ENCODE peak calls at places on chromosomes 2 and 18, in ten cellular contexts. L is COR-L47; I is stimulated activated CD8-positive, alpha-beta memory T cell treated with anti-CD3 and anti-CD28 coated beads, Interleukin-15, amount 100 ng/mL, for 4 hours; B is colonic mucosa; X is AG20443; U is AG10803; O is progenitor cell of endocrine pancreas; K is left cardiac atrium; R is NCI-H774; H is lower leg skin. A is an unnamed sample.

GRCh38 chr2:190069936-190070696 is 7.6 kb upstream of the MSTN start:
- DNase-seq in L (peak; percentile 45), I (no peak), B (peak; percentile 33), X (peak; percentile 38), U (peak; percentile 74), O (no peak), K (no peak), R (no peak), H (no peak), A (no peak)

GRCh38 chr2:134272831-134273230 is 19.0 kb downstream of the MGAT5 start:
- DNase-seq in L (no peak), I (no peak), B (no peak), X (no peak), U (no peak), O (no peak), K (no peak), R (no peak), H (no peak), A (no peak)

GRCh38 chr2:27860111-27860510 is 30.1 kb downstream of the RBKS start:
- DNase-seq in L (no peak), I (no peak), B (no peak), X (peak; percentile 58), U (peak; percentile 84), O (no peak), K (no peak), R (no peak), H (no peak), A (no peak)

GRCh38 chr18:11323359-11323819 is 174.0 kb upstream of the PIEZO2 start:
- DNase-seq in L (no peak), I (no peak), B (no peak), X (peak; percentile 39), U (peak; percentile 28), O (no peak), K (no peak), R (no peak), H (no peak), A (peak; percentile 84)

GRCh38 chr2:111037136-111037535 is 83.6 kb upstream of the BCL2L11 start:
- DNase-seq in L (no peak), I (no peak), B (no peak), X (no peak), U (no peak), O (no peak), K (no peak), R (no peak), H (no peak), A (no peak)

GRCh38 chr2:224987733-224988132 is 54.5 kb downstream of the DOCK10 start:
- DNase-seq in L (no peak), I (no peak), B (no peak), X (no peak), U (no peak), O (no peak), K (no peak), R (no peak), H (no peak), A (peak; percentile 21)

GRCh38 chr18:79640875-79641274 is 38.7 kb upstream of the CTDP1 start:
- DNase-seq in L (no peak), I (no peak), B (no peak), X (no peak), U (no peak), O (no peak), K (no peak), R (no peak), H (no peak), A (no peak)

GRCh38 chr18:31274915-31275314 is 43.0 kb upstream of the DSG1 start:
- DNase-seq in L (peak; percentile 88), I (no peak), B (peak; percentile 86), X (no peak), U (no peak), O (no peak), K (peak; percentile 84), R (peak; percentile 27), H (no peak), A (no peak)

GRCh38 chr2:61436092-61436491 is 34.8 kb downstream of the USP34 start:
- DNase-seq in L (no peak), I (no peak), B (no peak), X (no peak), U (no peak), O (no peak), K (no peak), R (no peak), H (peak; percentile 58), A (no peak)

GRCh38 chr2:65666156-65666725 is 233.8 kb upstream of the SPRED2 start:
- DNase-seq in L (no peak), I (no peak), B (no peak), X (peak; percentile 49), U (peak; percentile 27), O (no peak), K (no peak), R (no peak), H (no peak), A (peak; percentile 64)

GRCh38 chr2:43609304-43609883 is 13.6 kb upstream of the THADA start:
- DNase-seq in L (peak; percentile 38), I (no peak), B (peak; percentile 56), X (peak; percentile 63), U (peak; percentile 40), O (peak; percentile 21), K (no peak), R (peak; percentile 34), H (no peak), A (no peak)

GRCh38 chr2:118112771-118113334 is 24.6 kb downstream of the INSIG2 start:
- DNase-seq in L (no peak), I (no peak), B (no peak), X (peak; percentile 40), U (peak; percentile 78), O (no peak), K (no peak), R (no peak), H (no peak), A (peak; percentile 42)

GRCh38 chr2:230794472-230794871 is 70.3 kb upstream of the ITM2C start:
- DNase-seq in L (no peak), I (no peak), B (no peak), X (no peak), U (no peak), O (no peak), K (no peak), R (no peak), H (no peak), A (no peak)

GRCh38 chr2:235626658-235627057 is 132.8 kb downstream of the AGAP1 start:
- DNase-seq in L (no peak), I (no peak), B (no peak), X (no peak), U (no peak), O (no peak), K (no peak), R (no peak), H (no peak), A (no peak)

GRCh38 chr2:188517549-188518255 is 226.0 kb downstream of the GULP1 start:
- DNase-seq in L (no peak), I (no peak), B (no peak), X (no peak), U (no peak), O (no peak), K (no peak), R (no peak), H (no peak), A (no peak)

GRCh38 chr2:187013058-187013457 is 164.1 kb upstream of the ZSWIM2 start:
- DNase-seq in L (no peak), I (no peak), B (no peak), X (no peak), U (no peak), O (no peak), K (no peak), R (no peak), H (no peak), A (no peak)

GRCh38 chr2:203562283-203562682 is 27.2 kb upstream of the RAPH1 start:
- DNase-seq in L (no peak), I (no peak), B (no peak), X (no peak), U (no peak), O (no peak), K (no peak), R (no peak), H (no peak), A (peak; percentile 40)

GRCh38 chr2:85886585-85886984 is 2.2 kb downstream of the ST3GAL5 start:
- DNase-seq in L (no peak), I (peak; percentile 57), B (peak; percentile 59), X (peak; percentile 92), U (peak; percentile 99), O (no peak), K (peak; percentile 65), R (no peak), H (peak; percentile 94), A (peak; percentile 91)

A was measured in MG63.